ENCODE peak calls at places on chromosome 13, in eight cellular contexts. L is GDM1, J is heart right ventricle, B is spleen, N is choroid plexus epithelial cell, Z is endothelial cell, V is colonic mucosa, E is tibial artery. U is an unnamed sample.

GRCh38 chr13:59801107-59801880 is 362.4 kb downstream of the DIAPH3 start:
- DNase-seq in L (no peak), J (no peak), B (no peak), N (no peak), Z (no peak), V (no peak), E (no peak), U (no peak)

GRCh38 chr13:72457151-72457550 is 270.3 kb downstream of the MZT1 start:
- DNase-seq in L (no peak), J (no peak), B (no peak), N (no peak), Z (no peak), V (no peak), E (no peak), U (no peak)

GRCh38 chr13:32986552-32986951 is 29.7 kb upstream of the KL start:
- DNase-seq in L (no peak), J (no peak), B (no peak), N (no peak), Z (no peak), V (no peak), E (no peak), U (no peak)

GRCh38 chr13:94726425-94726824 is 14.1 kb upstream of the SOX21 start:
- DNase-seq in L (no peak), J (no peak), B (no peak), N (no peak), Z (no peak), V (no peak), E (no peak), U (no peak)

GRCh38 chr13:28409648-28410047 is 85.3 kb downstream of the FLT1 start:
- DNase-seq in L (no peak), J (no peak), B (no peak), N (peak; percentile 18), Z (no peak), V (no peak), E (no peak), U (no peak)

GRCh38 chr13:113794086-113794485 is 35.1 kb downstream of the TMEM255B start:
- DNase-seq in L (no peak), J (no peak), B (peak; percentile 59), N (no peak), Z (no peak), V (no peak), E (peak; percentile 44), U (no peak)

GRCh38 chr13:76822691-76823267 is 63.4 kb downstream of the KCTD12 start:
- DNase-seq in L (no peak), J (no peak), B (no peak), N (peak; percentile 74), Z (no peak), V (no peak), E (no peak), U (no peak)

GRCh38 chr13:83819611-83820010 is 62.7 kb downstream of the SLITRK1 start:
- DNase-seq in L (no peak), J (no peak), B (no peak), N (peak; percentile 52), Z (no peak), V (no peak), E (no peak), U (peak; percentile 59)

GRCh38 chr13:48730971-48731658 is 77.4 kb downstream of the CYSLTR2 start:
- DNase-seq in L (no peak), J (no peak), B (no peak), N (peak; percentile 87), Z (no peak), V (no peak), E (no peak), U (peak; percentile 42)

U was measured in astrocyte of the spinal cord.